ENCODE peak calls at places on chromosomes 1 and 21, in five cellular contexts. Y is suprapubic skin, U is mesothelial cell of epicardium, L is H9, T is H1. F is an unnamed sample.

GRCh38 chr1:41901551-41901950 is 17.2 kb downstream of the HIVEP3 start:
- DNase-seq in Y (no peak), U (no peak), L (no peak), T (no peak), F (no peak)

GRCh38 chr1:152013664-152014237 is 20.1 kb upstream of the S100A10 start:
- DNase-seq in Y (no peak), U (no peak), L (peak), T (no peak), F (no peak)

GRCh38 chr1:68221971-68222355 is 10.4 kb downstream of the WLS start:
- DNase-seq in Y (no peak), U (no peak), L (no peak), T (no peak), F (no peak)

GRCh38 chr1:102897537-102897936 is 210.8 kb downstream of the COL11A1 start:
- DNase-seq in Y (no peak), U (no peak), L (no peak), T (no peak), F (no peak)

GRCh38 chr21:39669976-39670671 is 57.4 kb downstream of the B3GALT5 start:
- DNase-seq in Y (no peak), U (no peak), L (no peak), T (no peak), F (no peak)

GRCh38 chr1:196131691-196132090 is 476.5 kb downstream of the KCNT2 start:
- DNase-seq in Y (no peak), U (no peak), L (no peak), T (no peak), F (no peak)

GRCh38 chr1:195030793-195031192 is 1577.4 kb downstream of the KCNT2 start:
- DNase-seq in Y (no peak), U (no peak), L (no peak), T (no peak), F (no peak)

GRCh38 chr1:183699643-183700160 is 46.6 kb upstream of the APOBEC4 start:
- DNase-seq in Y (no peak), U (no peak), L (no peak), T (no peak), F (no peak)

GRCh38 chr1:18556364-18556763 is 74.3 kb upstream of the PAX7 start:
- DNase-seq in Y (no peak), U (no peak), L (no peak), T (no peak), F (no peak)

GRCh38 chr1:109655624-109656519 is at the start of gene GSTM4:
- DNase-seq in Y (peak), U (peak), L (peak), T (peak), F (peak)

GRCh38 chr1:96509944-96510343 is 211.6 kb upstream of the PTBP2 start:
- DNase-seq in Y (no peak), U (no peak), L (no peak), T (no peak), F (no peak)

GRCh38 chr1:96513136-96513535 is 208.4 kb upstream of the PTBP2 start:
- DNase-seq in Y (no peak), U (no peak), L (no peak), T (no peak), F (no peak)

GRCh38 chr1:96509351-96509750 is 212.2 kb upstream of the PTBP2 start:
- DNase-seq in Y (no peak), U (no peak), L (no peak), T (no peak), F (no peak)

GRCh38 chr1:96510911-96511310 is 210.7 kb upstream of the PTBP2 start:
- DNase-seq in Y (no peak), U (no peak), L (no peak), T (no peak), F (no peak)

GRCh38 chr1:96508226-96508625 is 213.4 kb upstream of the PTBP2 start:
- DNase-seq in Y (no peak), U (no peak), L (no peak), T (no peak), F (no peak)
- TF ChIP-seq CTCF in Y (no peak), U (no peak), L (peak), T (no peak), F (no peak)

DNA sequence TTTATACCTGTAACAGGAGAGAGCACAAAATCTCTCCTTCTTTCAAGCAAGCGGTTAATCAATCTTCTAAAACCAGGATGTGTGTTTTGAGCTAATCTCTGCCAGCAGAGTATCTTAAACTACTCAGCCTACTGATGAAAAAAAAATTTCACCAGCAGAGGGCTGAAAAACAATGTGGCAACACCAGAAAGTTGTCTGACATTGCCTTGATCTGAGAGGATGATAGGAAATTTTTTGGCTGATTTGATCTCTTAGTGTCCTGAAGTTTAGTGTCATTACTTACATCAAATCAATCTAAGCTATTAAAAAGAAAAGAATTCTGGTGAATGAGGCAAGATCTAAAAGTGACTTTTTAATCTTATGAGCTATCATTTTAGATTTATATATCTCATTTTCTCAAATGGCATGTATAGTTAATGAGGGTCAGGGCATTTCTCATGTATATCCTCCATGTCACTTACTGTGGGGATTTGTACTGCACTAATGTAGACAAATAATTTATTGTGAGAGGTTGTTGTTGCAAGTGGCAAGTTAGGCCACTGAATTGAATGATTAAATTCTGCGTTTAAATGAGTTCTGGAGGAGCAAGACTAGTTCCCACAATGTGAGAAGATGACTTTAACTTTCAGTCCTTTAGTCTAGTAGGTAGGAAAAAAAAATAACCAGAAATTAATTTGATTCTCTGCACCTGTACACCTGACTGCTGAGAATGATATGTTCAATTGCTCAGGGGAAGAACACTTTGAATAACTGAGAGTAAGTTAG is 10.8 kb downstream of the ADAMTS1 start:
- DNase-seq in Y (no peak), U (no peak), L (no peak), T (no peak), F (no peak)
- TF ChIP-seq CTCF in Y (no peak), U (peak), L (peak), T (no peak), F (no peak)

DNA sequence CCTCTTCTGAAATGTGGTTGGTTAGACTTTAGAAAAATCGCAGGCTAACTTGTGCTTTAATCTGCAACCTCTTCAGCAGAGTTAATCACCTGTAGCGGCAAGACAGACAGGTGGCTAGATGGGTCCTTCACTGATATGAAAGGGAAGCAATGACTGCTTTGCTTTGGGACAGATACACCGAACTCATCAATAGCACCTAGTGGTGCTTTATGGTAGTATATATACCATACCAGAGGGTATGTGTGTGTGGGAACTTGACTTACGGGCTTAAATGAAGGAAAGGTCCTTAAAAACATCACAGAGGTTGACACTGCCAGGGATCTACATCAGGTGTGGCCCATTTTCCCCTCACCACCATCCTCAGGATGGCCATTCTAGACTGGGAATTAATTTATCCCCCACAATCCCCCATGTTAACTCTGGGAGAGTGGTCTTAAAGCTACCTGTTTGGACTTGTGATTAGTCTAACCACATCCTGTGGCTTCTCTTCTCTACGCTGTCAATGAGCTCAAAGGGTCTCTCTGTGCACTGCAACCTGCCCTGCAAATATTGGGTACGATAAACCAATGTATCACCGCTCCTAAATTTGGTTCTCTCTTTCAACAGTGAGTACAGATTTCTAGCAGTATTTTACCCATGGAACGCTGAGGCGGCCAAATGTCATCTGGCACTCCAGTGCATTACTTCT is 162.7 kb downstream of the SIPA1L2 start:
- DNase-seq in Y (no peak), U (no peak), L (no peak), T (no peak), F (no peak)
- TF ChIP-seq CTCF in Y (no peak), U (no peak), L (peak), T (no peak), F (no peak)

GRCh38 chr1:226112626-226113025 is 50.1 kb downstream of the H3-3A start:
- DNase-seq in Y (no peak), U (no peak), L (no peak), T (no peak), F (no peak)
- TF ChIP-seq CTCF in Y (no peak), U (no peak), L (no peak), T (no peak), F (no peak)

DNA sequence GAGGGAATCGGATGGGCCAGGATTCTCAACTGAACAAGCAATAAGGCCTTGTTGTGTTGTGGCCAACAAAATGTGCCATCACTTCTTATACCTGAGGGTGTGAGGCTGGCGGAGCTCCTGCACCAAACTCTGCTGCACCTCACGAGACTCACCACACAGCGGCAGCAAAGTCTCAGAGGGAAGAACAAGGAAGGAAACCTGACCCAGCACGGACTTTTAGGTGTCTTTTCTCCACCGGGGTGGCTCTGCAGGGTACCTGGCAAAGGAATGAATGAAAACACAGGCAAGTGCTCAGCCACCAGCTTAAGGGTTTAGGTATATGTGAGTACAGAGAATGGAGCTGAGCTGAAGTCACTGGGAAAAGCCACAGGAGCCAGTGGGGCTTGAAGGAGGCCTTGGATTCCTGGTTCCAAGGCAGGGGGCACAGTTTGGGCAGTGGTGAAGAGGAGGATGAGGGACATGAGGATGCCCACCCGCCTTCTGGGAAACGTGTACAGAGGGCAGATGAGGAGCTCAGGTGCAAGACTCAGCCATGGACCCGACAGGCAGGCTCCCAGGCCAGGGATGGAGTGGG is 31.1 kb upstream of the HSD3B1 start:
- DNase-seq in Y (no peak), U (peak), L (peak), T (peak), F (no peak)
- TF ChIP-seq CTCF in Y (peak), U (peak), L (peak), T (peak), F (no peak)